ENCODE peak calls at places on chromosomes 13 and 19, in four cellular contexts. One of them, this sample, is unnamed.
A peak's percentile ranks its signal among the peaks of the same experiment; 100 is the strongest.

GRCh38 chr13:91184244-91184926 is 163.1 kb upstream of the MIR17HG start:
- DNase-seq in type B pancreatic cell: no peak
- DNase-seq in left cardiac atrium: no peak
- DNase-seq in thyroid gland: no peak
- DNase-seq in this sample: no peak

GRCh38 chr19:49340069-49340864 is 5.1 kb downstream of the CD37 start:
- DNase-seq in type B pancreatic cell: no peak
- DNase-seq in left cardiac atrium: peak; percentile 71
- DNase-seq in thyroid gland: peak; percentile 57
- DNase-seq in this sample: peak; percentile 68

GRCh38 chr19:8451885-8452284 is 7.1 kb downstream of the HNRNPM start:
- DNase-seq in type B pancreatic cell: no peak
- DNase-seq in left cardiac atrium: no peak
- DNase-seq in thyroid gland: no peak
- DNase-seq in this sample: no peak

GRCh38 chr13:48723168-48723567 is 69.4 kb downstream of the CYSLTR2 start:
- DNase-seq in type B pancreatic cell: no peak
- DNase-seq in left cardiac atrium: no peak
- DNase-seq in thyroid gland: no peak
- DNase-seq in this sample: no peak

GRCh38 chr13:33554919-33555791 is 262.8 kb upstream of the RFC3 start:
- DNase-seq in type B pancreatic cell: no peak
- DNase-seq in left cardiac atrium: no peak
- DNase-seq in thyroid gland: no peak
- DNase-seq in this sample: no peak

GRCh38 chr13:73842621-73843020 is 291.6 kb downstream of the KLF12 start:
- DNase-seq in type B pancreatic cell: no peak
- DNase-seq in left cardiac atrium: no peak
- DNase-seq in thyroid gland: no peak
- DNase-seq in this sample: no peak

GRCh38 chr13:40211586-40211968 is 454.9 kb downstream of the FOXO1 start:
- DNase-seq in type B pancreatic cell: no peak
- DNase-seq in left cardiac atrium: no peak
- DNase-seq in thyroid gland: no peak
- DNase-seq in this sample: no peak

GRCh38 chr19:39246951-39247669 is 1.5 kb downstream of the IFNL4 start:
- DNase-seq in type B pancreatic cell: no peak
- DNase-seq in left cardiac atrium: peak; percentile 53
- DNase-seq in thyroid gland: peak; percentile 55
- DNase-seq in this sample: no peak